ENCODE peak calls at places on chromosomes 12 and 14, in four cellular contexts. One of them, this sample, is unnamed.

GRCh38 chr14:72104011-72104613 is 171.9 kb downstream of the RGS6 start:
- DNase-seq in activated gamma-delta T cell treated with Interleukin-2 at 50 U/mL for 16 hours: peak; percentile 12
- DNase-seq in immature natural killer cell: peak; percentile 21
- DNase-seq in T-helper 9 cell: peak; percentile 20
- DNase-seq in this sample: no peak

GRCh38 chr14:103909531-103910261 is 18.6 kb upstream of the TDRD9 start:
- DNase-seq in immature natural killer cell: no peak
- DNase-seq in activated gamma-delta T cell treated with Interleukin-2 at 50 U/mL for 16 hours: no peak
- DNase-seq in T-helper 9 cell: no peak
- DNase-seq in this sample: no peak

GRCh38 chr14:51889851-51890250 is 29.4 kb downstream of the GNG2 start:
- DNase-seq in immature natural killer cell: no peak
- DNase-seq in T-helper 9 cell: no peak
- DNase-seq in activated gamma-delta T cell treated with Interleukin-2 at 50 U/mL for 16 hours: no peak
- DNase-seq in this sample: no peak

GRCh38 chr14:76768201-76768656 is 7.0 kb downstream of the VASH1 start:
- DNase-seq in activated gamma-delta T cell treated with Interleukin-2 at 50 U/mL for 16 hours: peak; percentile 57
- DNase-seq in immature natural killer cell: peak; percentile 78
- DNase-seq in T-helper 9 cell: peak; percentile 76
- DNase-seq in this sample: peak; percentile 84

GRCh38 chr12:48121522-48121921 is 2.4 kb downstream of the PFKM start:
- DNase-seq in T-helper 9 cell: no peak
- DNase-seq in activated gamma-delta T cell treated with Interleukin-2 at 50 U/mL for 16 hours: no peak
- DNase-seq in immature natural killer cell: no peak
- DNase-seq in this sample: no peak

GRCh38 chr14:28975084-28975483 is 208.5 kb downstream of the FOXG1 start:
- DNase-seq in activated gamma-delta T cell treated with Interleukin-2 at 50 U/mL for 16 hours: no peak
- DNase-seq in immature natural killer cell: no peak
- DNase-seq in T-helper 9 cell: no peak
- DNase-seq in this sample: no peak

GRCh38 chr12:113040722-113041168 is 15.8 kb upstream of the DTX1 start:
- DNase-seq in immature natural killer cell: no peak
- DNase-seq in activated gamma-delta T cell treated with Interleukin-2 at 50 U/mL for 16 hours: no peak
- DNase-seq in T-helper 9 cell: no peak
- DNase-seq in this sample: no peak

GRCh38 chr14:104754213-104754851 is 1.4 kb downstream of the SIVA1 start:
- DNase-seq in immature natural killer cell: no peak
- DNase-seq in activated gamma-delta T cell treated with Interleukin-2 at 50 U/mL for 16 hours: no peak
- DNase-seq in T-helper 9 cell: no peak
- DNase-seq in this sample: no peak

GRCh38 chr12:94616217-94616729 is 34.1 kb downstream of the TMCC3 start:
- DNase-seq in activated gamma-delta T cell treated with Interleukin-2 at 50 U/mL for 16 hours: no peak
- DNase-seq in immature natural killer cell: no peak
- DNase-seq in T-helper 9 cell: no peak
- DNase-seq in this sample: peak; percentile 99

GRCh38 chr14:60648169-60648933 is 926 bp downstream of the SIX1 start:
- DNase-seq in immature natural killer cell: no peak
- DNase-seq in activated gamma-delta T cell treated with Interleukin-2 at 50 U/mL for 16 hours: no peak
- DNase-seq in T-helper 9 cell: no peak
- DNase-seq in this sample: no peak

GRCh38 chr12:225012-225411 is 11.1 kb upstream of the SLC6A12 start:
- DNase-seq in immature natural killer cell: no peak
- DNase-seq in T-helper 9 cell: no peak
- DNase-seq in activated gamma-delta T cell treated with Interleukin-2 at 50 U/mL for 16 hours: no peak
- DNase-seq in this sample: no peak

GRCh38 chr14:52678591-52678990 is 16.8 kb downstream of the ERO1A start:
- DNase-seq in activated gamma-delta T cell treated with Interleukin-2 at 50 U/mL for 16 hours: no peak
- DNase-seq in immature natural killer cell: no peak
- DNase-seq in T-helper 9 cell: no peak
- DNase-seq in this sample: no peak

GRCh38 chr12:113099364-113099763 is 36.2 kb downstream of the RASAL1 start:
- DNase-seq in T-helper 9 cell: no peak
- DNase-seq in activated gamma-delta T cell treated with Interleukin-2 at 50 U/mL for 16 hours: no peak
- DNase-seq in immature natural killer cell: no peak
- DNase-seq in this sample: no peak

GRCh38 chr12:98793121-98793520 is 148.0 kb downstream of the APAF1 start:
- DNase-seq in activated gamma-delta T cell treated with Interleukin-2 at 50 U/mL for 16 hours: no peak
- DNase-seq in T-helper 9 cell: no peak
- DNase-seq in immature natural killer cell: no peak
- DNase-seq in this sample: no peak

GRCh38 chr12:124399622-124400021 is 104.7 kb downstream of the RFLNA start:
- DNase-seq in activated gamma-delta T cell treated with Interleukin-2 at 50 U/mL for 16 hours: peak; percentile 16
- DNase-seq in immature natural killer cell: peak; percentile 31
- DNase-seq in T-helper 9 cell: peak; percentile 15
- DNase-seq in this sample: no peak

GRCh38 chr12:65248656-65249633 is 29.5 kb upstream of the MSRB3 start:
- DNase-seq in activated gamma-delta T cell treated with Interleukin-2 at 50 U/mL for 16 hours: no peak
- DNase-seq in immature natural killer cell: no peak
- DNase-seq in T-helper 9 cell: no peak
- DNase-seq in this sample: no peak

GRCh38 chr12:121241203-121241970 is 31.5 kb downstream of the P2RX4 start:
- DNase-seq in immature natural killer cell: no peak
- DNase-seq in activated gamma-delta T cell treated with Interleukin-2 at 50 U/mL for 16 hours: no peak
- DNase-seq in T-helper 9 cell: no peak
- DNase-seq in this sample: no peak

GRCh38 chr12:101671157-101671791 is 26.2 kb upstream of the CHPT1 start:
- DNase-seq in activated gamma-delta T cell treated with Interleukin-2 at 50 U/mL for 16 hours: peak; percentile 27
- DNase-seq in immature natural killer cell: peak; percentile 47
- DNase-seq in T-helper 9 cell: no peak
- DNase-seq in this sample: peak; percentile 63

GRCh38 chr14:39368261-39368959 is 63.8 kb downstream of the FBXO33 start:
- DNase-seq in immature natural killer cell: no peak
- DNase-seq in activated gamma-delta T cell treated with Interleukin-2 at 50 U/mL for 16 hours: no peak
- DNase-seq in T-helper 9 cell: no peak
- DNase-seq in this sample: peak; percentile 73

GRCh38 chr14:63496837-63497400 is 46.3 kb downstream of the PPP2R5E start:
- DNase-seq in T-helper 9 cell: no peak
- DNase-seq in immature natural killer cell: no peak
- DNase-seq in activated gamma-delta T cell treated with Interleukin-2 at 50 U/mL for 16 hours: no peak
- DNase-seq in this sample: no peak

GRCh38 chr14:50756300-50756699 is 74.7 kb downstream of the NIN start:
- DNase-seq in activated gamma-delta T cell treated with Interleukin-2 at 50 U/mL for 16 hours: no peak
- DNase-seq in immature natural killer cell: no peak
- DNase-seq in T-helper 9 cell: no peak
- DNase-seq in this sample: no peak

GRCh38 chr14:94120667-94121335 is 8.6 kb downstream of the IFI27L2 start:
- DNase-seq in immature natural killer cell: no peak
- DNase-seq in activated gamma-delta T cell treated with Interleukin-2 at 50 U/mL for 16 hours: no peak
- DNase-seq in T-helper 9 cell: no peak
- DNase-seq in this sample: no peak

GRCh38 chr14:65348137-65348536 is 64.4 kb upstream of the FUT8 start:
- DNase-seq in T-helper 9 cell: no peak
- DNase-seq in immature natural killer cell: no peak
- DNase-seq in activated gamma-delta T cell treated with Interleukin-2 at 50 U/mL for 16 hours: no peak
- DNase-seq in this sample: no peak

GRCh38 chr14:104460920-104461651 is 118.5 kb upstream of the C14orf180 start:
- DNase-seq in activated gamma-delta T cell treated with Interleukin-2 at 50 U/mL for 16 hours: no peak
- DNase-seq in T-helper 9 cell: no peak
- DNase-seq in immature natural killer cell: no peak
- DNase-seq in this sample: no peak

GRCh38 chr14:34340226-34340625 is 121.8 kb downstream of the SPTSSA start:
- DNase-seq in T-helper 9 cell: no peak
- DNase-seq in activated gamma-delta T cell treated with Interleukin-2 at 50 U/mL for 16 hours: no peak
- DNase-seq in immature natural killer cell: no peak
- DNase-seq in this sample: no peak

This sample was measured in pons.